ENCODE peak calls at places on chromosome 12, in six cellular contexts. V is activated naive CD8-positive, alpha-beta T cell treated with anti-CD3 and anti-CD28 coated beads, Interleukin-2, amount 50 U/mL, for 24 hours; P is GM04504; J is Right ventricle myocardium inferior; H is cardiac muscle cell; S is Right ventricle myocardium superior. F is an unnamed sample.

GRCh38 chr12:119180380-119181040 is 1.8 kb downstream of the HSPB8 start:
- DNase-seq in S (peak), J (no peak), P (peak), V (no peak), H (peak), F (peak)

GRCh38 chr12:542290-543113 is 82.8 kb downstream of the B4GALNT3 start:
- DNase-seq in S (peak), P (no peak), J (no peak), H (no peak), V (no peak), F (peak)

GRCh38 chr12:40970320-40970907 is 217.7 kb upstream of the PDZRN4 start:
- DNase-seq in S (no peak), V (no peak), P (no peak), H (no peak), J (no peak), F (no peak)

GRCh38 chr12:54526800-54527630 is 22.4 kb upstream of the PDE1B start:
- DNase-seq in H (peak), J (no peak), V (peak), S (peak), P (no peak), F (peak)

GRCh38 chr12:98595152-98595988 is 1.9 kb downstream of the SLC25A3 start:
- DNase-seq in P (peak), V (no peak), H (peak), S (no peak), J (no peak), F (no peak)

GRCh38 chr12:45232771-45233372 is 17.0 kb downstream of the ANO6 start:
- DNase-seq in J (no peak), H (peak), S (no peak), P (peak), V (peak), F (no peak)

GRCh38 chr12:114764516-114764915 is 80.5 kb upstream of the TBX3 start:
- DNase-seq in S (no peak), P (no peak), V (no peak), J (no peak), H (peak), F (no peak)

GRCh38 chr12:121825041-121825523 is 21.3 kb downstream of the SETD1B start:
- DNase-seq in H (no peak), P (no peak), J (no peak), S (peak), V (no peak), F (no peak)

GRCh38 chr12:116647802-116648201 is 88.6 kb downstream of the MAP1LC3B2 start:
- DNase-seq in P (no peak), J (no peak), H (no peak), V (no peak), S (no peak), F (no peak)

GRCh38 chr12:121575952-121576615 is 4.7 kb downstream of the KDM2B start:
- DNase-seq in P (no peak), V (no peak), S (no peak), H (peak), J (no peak), F (no peak)

GRCh38 chr12:22657538-22657937 is 32.6 kb downstream of the ETNK1 start:
- DNase-seq in J (no peak), S (no peak), P (no peak), V (no peak), H (peak), F (no peak)

GRCh38 chr12:108856428-108857157 is 790 bp downstream of the SSH1 start:
- DNase-seq in S (peak), H (peak), P (peak), J (peak), V (peak), F (peak)

GRCh38 chr12:52156757-52157565 is 34.9 kb downstream of the KRT80 start:
- DNase-seq in J (peak), P (no peak), S (peak), H (peak), V (peak), F (peak)

GRCh38 chr12:117027251-117028086 is 71.7 kb downstream of the TESC start:
- DNase-seq in J (no peak), V (no peak), S (no peak), H (no peak), P (no peak), F (no peak)

GRCh38 chr12:46964496-46965098 is 114.8 kb upstream of the PCED1B start:
- DNase-seq in H (peak), V (no peak), S (no peak), P (no peak), J (peak), F (no peak)

GRCh38 chr12:66959276-66959675 is 280.4 kb upstream of the GRIP1 start:
- DNase-seq in S (no peak), J (no peak), P (no peak), V (no peak), H (no peak), F (no peak)

GRCh38 chr12:85363382-85364190 is 83.6 kb downstream of the ALX1 start:
- DNase-seq in V (no peak), H (no peak), J (no peak), S (no peak), P (no peak), F (no peak)

GRCh38 chr12:60415361-60415760 is 819.5 kb downstream of the SLC16A7 start:
- DNase-seq in P (no peak), H (no peak), J (no peak), S (no peak), V (no peak), F (no peak)

GRCh38 chr12:64673490-64674169 is 63.3 kb downstream of the RASSF3 start:
- DNase-seq in H (peak), J (no peak), V (no peak), P (no peak), S (no peak), F (no peak)

GRCh38 chr12:15613981-15614380 is 175.2 kb downstream of the EPS8 start:
- DNase-seq in S (no peak), P (peak), V (no peak), H (no peak), J (no peak), F (no peak)

GRCh38 chr12:26195250-26195640 is at the start of gene SSPN:
- DNase-seq in V (peak), S (peak), J (peak), P (peak), H (peak), F (peak)

GRCh38 chr12:131250951-131251315 is 297.2 kb downstream of the ADGRD1 start:
- DNase-seq in H (no peak), J (no peak), P (no peak), V (no peak), S (no peak), F (no peak)

GRCh38 chr12:53208877-53209463 is 1.9 kb upstream of the ITGB7 start:
- DNase-seq in P (no peak), V (no peak), S (peak), H (no peak), J (no peak), F (no peak)